ENCODE peak calls at places on chromosomes 13 and 19, in seven cellular contexts. M is stimulated activated CD8-positive, alpha-beta memory T cell treated with anti-CD3 and anti-CD28 coated beads, Interleukin-7, amount 100 ng/mL, for 1 hour; D is activated CD8-positive, alpha-beta memory T cell treated with anti-CD3 and anti-CD28 coated beads, Interleukin-2, amount 50 U/mL, for 48 hours; V is occipital lobe; F is SK-MEL-5; R is AML-193; Y is M059J. J is an unnamed sample.

GRCh38 chr13:91922969-91923592 is 524.7 kb downstream of the GPC5 start:
- DNase-seq in F (peak), R (no peak), D (no peak), V (no peak), Y (no peak), M (no peak), J (no peak)

GRCh38 chr13:87274209-87274819 is 396.9 kb upstream of the SLITRK5 start:
- DNase-seq in M (no peak), V (no peak), D (peak), F (peak), Y (peak), R (peak), J (peak)

GRCh38 chr13:82165396-82166174 is 1716.7 kb downstream of the SLITRK1 start:
- DNase-seq in R (no peak), Y (peak), F (peak), D (peak), M (no peak), V (no peak), J (no peak)

GRCh38 chr19:1065606-1066109 is 1.3 kb upstream of the ARHGAP45 start:
- DNase-seq in D (no peak), F (no peak), V (no peak), Y (peak), M (no peak), R (no peak), J (peak)

GRCh38 chr19:36236946-36237310 is 22.0 kb downstream of the ZNF146 start:
- DNase-seq in R (no peak), V (no peak), D (no peak), Y (no peak), M (no peak), F (no peak), J (no peak)

GRCh38 chr19:50820549-50821247 is 2.9 kb downstream of the KLK1 start:
- DNase-seq in V (no peak), F (no peak), R (no peak), D (no peak), Y (no peak), M (no peak), J (peak)

GRCh38 chr13:103794526-103794925 is 728.3 kb upstream of the SLC10A2 start:
- DNase-seq in V (no peak), R (no peak), Y (no peak), M (no peak), F (no peak), D (no peak), J (no peak)

GRCh38 chr13:106318941-106319411 is 216.5 kb downstream of the EFNB2 start:
- DNase-seq in V (no peak), F (no peak), D (no peak), R (no peak), M (no peak), Y (peak), J (no peak)

GRCh38 chr13:27079421-27079958 is 92.1 kb downstream of the USP12 start:
- DNase-seq in M (no peak), D (no peak), F (peak), Y (peak), R (peak), V (no peak), J (no peak)

GRCh38 chr13:90950134-90950533 is 397.4 kb upstream of the MIR17HG start:
- DNase-seq in F (no peak), D (no peak), Y (no peak), M (no peak), V (no peak), R (no peak), J (no peak)

GRCh38 chr13:73607489-73608156 is 526.6 kb downstream of the KLF12 start:
- DNase-seq in Y (peak), M (no peak), D (no peak), F (no peak), V (no peak), R (no peak), J (no peak)

GRCh38 chr19:35030257-35031071 is at the start of gene SCN1B:
- DNase-seq in D (peak), M (peak), Y (peak), R (no peak), V (peak), F (peak), J (no peak)

GRCh38 chr19:51690359-51691121 is 2.6 kb upstream of the SPACA6 start:
- DNase-seq in M (no peak), D (peak), V (peak), R (peak), F (no peak), Y (peak), J (peak)

GRCh38 chr19:32543107-32543900 is 37.7 kb upstream of the PDCD5 start:
- DNase-seq in D (no peak), F (no peak), M (no peak), V (no peak), Y (peak), R (no peak), J (no peak)

GRCh38 chr13:46339035-46339666 is 47.9 kb downstream of the RUBCNL start:
- DNase-seq in M (no peak), D (no peak), F (no peak), Y (peak), V (no peak), R (peak), J (no peak)

GRCh38 chr19:15115762-15116615 is 8.8 kb downstream of the SYDE1 start:
- DNase-seq in R (no peak), D (no peak), F (no peak), Y (no peak), V (no peak), M (no peak), J (no peak)